ENCODE peak calls at places on chromosome 7, in five cellular contexts. D, K, R, T and L are unnamed samples.

GRCh38 chr7:28411876-28412662 is at the start of gene CREB5:
- DNase-seq in D (peak), T (no peak), K (peak), R (peak), L (no peak)

GRCh38 chr7:21550821-21551531 is 8.1 kb downstream of the DNAH11 start:
- DNase-seq in D (no peak), T (no peak), R (no peak), K (no peak), L (no peak)

GRCh38 chr7:111605246-111605645 is 43.0 kb upstream of the IMMP2L start:
- DNase-seq in D (peak), T (no peak), K (no peak), R (no peak), L (no peak)

GRCh38 chr7:19353158-19353557 is 207.9 kb upstream of the FERD3L start:
- DNase-seq in T (no peak), D (peak), R (no peak), K (no peak), L (no peak)

GRCh38 chr7:157540020-157540419 is 203.2 kb downstream of the DNAJB6 start:
- DNase-seq in D (no peak), K (no peak), R (no peak), T (no peak), L (no peak)

GRCh38 chr7:106050743-106051110 is 61.4 kb downstream of the SYPL1 start:
- DNase-seq in R (peak), T (no peak), D (peak), K (no peak), L (no peak)

GRCh38 chr7:30817060-30817770 is 46.0 kb downstream of the MINDY4 start:
- DNase-seq in R (no peak), T (no peak), K (no peak), D (peak), L (no peak)

GRCh38 chr7:52129278-52129677 is 812.7 kb upstream of the COBL start:
- DNase-seq in T (no peak), R (no peak), K (no peak), D (no peak), L (no peak)

GRCh38 chr7:100720320-100720644 is at the start of gene EPO:
- DNase-seq in K (no peak), R (no peak), D (no peak), T (no peak), L (no peak)

GRCh38 chr7:97024209-97025129 is at the start of gene DLX5:
- DNase-seq in R (peak), K (no peak), D (peak), T (no peak), L (peak)

GRCh38 chr7:53811555-53812079 is 730.6 kb upstream of the VSTM2A start:
- DNase-seq in T (no peak), K (no peak), R (no peak), D (no peak), L (peak)